ENCODE peak calls at places on chromosome 2, in nine cellular contexts. O is adrenal gland, W is PC-3, L is hepatocyte, I is Peyer's patch, C is brain microvascular endothelial cell, U is lung, T is heart right ventricle, K is body of pancreas. R is an unnamed sample.

GRCh38 chr2:104769096-104769495 is 84.8 kb upstream of the POU3F3 start:
- DNase-seq in C (peak; percentile 81), W (no peak), I (no peak), T (no peak), L (no peak), U (no peak), O (no peak), K (no peak), R (no peak)

GRCh38 chr2:171956135-171956830 is 34.0 kb downstream of the HAT1 start:
- DNase-seq in K (peak; percentile 17), L (no peak), O (no peak), W (no peak), U (no peak), I (no peak), T (no peak), C (no peak), R (no peak)

GRCh38 chr2:235461763-235462414 is 32.0 kb upstream of the AGAP1 start:
- DNase-seq in L (no peak), U (no peak), T (no peak), W (no peak), K (no peak), C (no peak), O (no peak), I (no peak), R (no peak)

GRCh38 chr2:141899740-141900139 is 231.1 kb downstream of the LRP1B start:
- DNase-seq in I (no peak), U (no peak), W (no peak), L (peak; percentile 25), O (no peak), C (no peak), T (no peak), K (no peak), R (no peak)

GRCh38 chr2:71001592-71002570 is 7.2 kb upstream of the TEX261 start:
- DNase-seq in L (peak; percentile 57), I (no peak), W (no peak), T (no peak), C (no peak), K (no peak), U (no peak), O (no peak), R (peak; percentile 6)

GRCh38 chr2:170155022-170155722 is 22.8 kb upstream of the MYO3B start:
- DNase-seq in W (peak; percentile 74), C (peak; percentile 53), U (no peak), K (no peak), O (no peak), T (no peak), L (peak; percentile 41), I (no peak), R (no peak)

GRCh38 chr2:82498777-82499443 is 1960.2 kb downstream of the SUCLG1 start:
- DNase-seq in T (no peak), L (no peak), I (no peak), C (no peak), W (no peak), U (no peak), O (no peak), K (no peak), R (no peak)

GRCh38 chr2:102592601-102593000 is 26.8 kb upstream of the SLC9A2 start:
- DNase-seq in L (peak; percentile 46), C (peak; percentile 38), K (peak; percentile 8), I (no peak), W (peak; percentile 56), T (no peak), U (no peak), O (no peak), R (no peak)

GRCh38 chr2:179412116-179412515 is 147.5 kb upstream of the SESTD1 start:
- DNase-seq in U (no peak), W (peak; percentile 52), K (no peak), O (no peak), T (no peak), L (no peak), C (no peak), I (no peak), R (no peak)

GRCh38 chr2:231364961-231365810 is 30.3 kb upstream of the B3GNT7 start:
- DNase-seq in U (no peak), K (no peak), T (no peak), O (no peak), C (peak; percentile 78), L (peak; percentile 82), I (no peak), W (peak; percentile 98), R (peak; percentile 26)

GRCh38 chr2:98160574-98160973 is 73.6 kb downstream of the VWA3B start:
- DNase-seq in T (peak; percentile 35), I (no peak), K (no peak), W (no peak), L (no peak), U (no peak), C (no peak), O (no peak), R (no peak)

GRCh38 chr2:219176818-219177593 is at the start of gene CNPPD1:
- DNase-seq in K (peak; percentile 89), W (peak; percentile 83), I (peak; percentile 86), C (peak; percentile 31), U (peak; percentile 89), L (peak; percentile 95), O (peak; percentile 91), T (peak; percentile 93), R (peak; percentile 91)

GRCh38 chr2:31535753-31536152 is 45.0 kb downstream of the SRD5A2 start:
- DNase-seq in L (no peak), W (no peak), C (no peak), O (no peak), T (no peak), I (no peak), U (no peak), K (no peak), R (no peak)

GRCh38 chr2:218788529-218789237 is 6.7 kb downstream of the CYP27A1 start:
- DNase-seq in T (no peak), U (no peak), W (no peak), L (no peak), K (no peak), C (no peak), I (no peak), O (no peak), R (no peak)

GRCh38 chr2:24947758-24948157 is 24.0 kb downstream of the DNAJC27 start:
- DNase-seq in I (no peak), W (no peak), C (no peak), U (no peak), O (no peak), K (no peak), L (no peak), T (no peak), R (no peak)
- H3K27ac ChIP-seq in I (no peak overlapping the region), W (no peak overlapping the region), C (no peak overlapping the region), U (no peak overlapping the region), O (no peak overlapping the region), K (no peak overlapping the region), L (no peak overlapping the region), T (no peak overlapping the region), R (no peak overlapping the region)

GRCh38 chr2:110853516-110853915 is 121.1 kb downstream of the ACOXL start:
- DNase-seq in L (peak; percentile 38), O (peak; percentile 26), U (no peak), I (peak; percentile 54), K (peak; percentile 31), W (peak; percentile 50), C (peak; percentile 27), T (no peak), R (no peak)
- TF ChIP-seq CTCF in L (peak; percentile 42), O (peak; percentile 13), U (peak; percentile 15), I (no peak), K (no peak), W (peak; percentile 76), C (peak; percentile 82), T (peak; percentile 33), R (no peak)

GRCh38 chr2:25824718-25825117 is 53.6 kb downstream of the ASXL2 start:
- DNase-seq in K (no peak), W (no peak), C (no peak), O (no peak), I (no peak), L (no peak), T (no peak), U (no peak), R (no peak)

GRCh38 chr2:25825238-25825637 is 53.0 kb downstream of the ASXL2 start:
- DNase-seq in L (no peak), U (no peak), W (no peak), T (no peak), I (no peak), K (no peak), C (no peak), O (no peak), R (no peak)

GRCh38 chr2:25821225-25822056 is 56.8 kb downstream of the ASXL2 start:
- DNase-seq in W (peak; percentile 72), L (no peak), K (no peak), U (no peak), C (peak; percentile 65), O (no peak), I (no peak), T (no peak), R (no peak)

GRCh38 chr2:25824216-25824615 is 54.1 kb downstream of the ASXL2 start:
- DNase-seq in U (no peak), W (no peak), I (no peak), O (no peak), L (no peak), K (no peak), C (no peak), T (no peak), R (no peak)

DNA sequence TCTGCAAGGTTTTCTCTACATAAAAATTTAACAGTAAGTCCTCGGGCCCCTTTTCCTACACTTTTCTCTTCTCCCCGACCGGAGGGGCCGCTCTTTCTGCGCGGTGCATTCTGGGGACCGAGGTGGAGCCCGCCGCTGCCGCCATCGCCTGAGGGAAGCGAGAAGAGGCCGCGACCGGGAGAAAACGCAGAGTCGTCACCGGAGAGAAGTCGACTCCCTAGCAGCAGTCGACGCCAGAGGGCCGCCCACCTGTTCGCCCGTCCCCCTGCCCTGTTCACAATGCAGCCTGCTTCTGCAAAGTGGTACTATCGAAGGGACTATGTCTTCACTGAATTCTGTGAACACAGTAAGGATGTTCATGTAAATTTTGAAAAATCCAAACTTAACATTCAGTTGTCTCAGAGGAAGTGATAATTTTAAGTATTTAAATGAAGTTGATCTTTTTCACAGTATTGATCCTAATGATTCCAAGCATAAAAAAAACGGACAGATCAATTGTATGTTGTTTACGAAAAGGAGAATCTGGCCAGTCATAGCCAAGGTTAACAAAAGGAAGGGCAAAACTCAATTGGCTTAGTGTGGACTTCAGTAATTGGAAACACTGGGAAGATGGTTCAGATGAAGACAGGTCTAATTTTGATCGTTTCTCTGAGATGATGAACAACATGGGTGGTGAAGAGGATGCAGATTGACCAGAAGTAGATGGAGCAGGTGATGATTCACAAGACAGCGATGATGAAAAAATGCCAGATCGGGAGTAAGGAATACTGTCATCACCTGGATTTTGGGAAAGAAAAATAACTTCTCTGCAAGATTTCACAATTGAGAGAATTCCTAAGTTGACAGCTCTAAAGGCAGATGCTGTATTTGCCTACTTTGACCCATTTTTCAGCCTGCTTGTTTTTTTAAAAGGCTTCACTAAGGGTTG is 55.8 kb downstream of the ASXL2 start:
- DNase-seq in T (peak; percentile 35), C (no peak), I (peak; percentile 54), U (peak; percentile 32), L (peak; percentile 26), K (peak; percentile 24), O (peak; percentile 45), W (no peak), R (peak; percentile 40)
- H3K4me3 ChIP-seq in T (no peak overlapping the region), C (peak overlapping the region; percentile 32), I (peak overlapping the region; percentile 26), U (no peak overlapping the region), L (no peak overlapping the region), K (no peak overlapping the region), O (no peak overlapping the region), W (no peak overlapping the region), R (no peak overlapping the region)

DNA sequence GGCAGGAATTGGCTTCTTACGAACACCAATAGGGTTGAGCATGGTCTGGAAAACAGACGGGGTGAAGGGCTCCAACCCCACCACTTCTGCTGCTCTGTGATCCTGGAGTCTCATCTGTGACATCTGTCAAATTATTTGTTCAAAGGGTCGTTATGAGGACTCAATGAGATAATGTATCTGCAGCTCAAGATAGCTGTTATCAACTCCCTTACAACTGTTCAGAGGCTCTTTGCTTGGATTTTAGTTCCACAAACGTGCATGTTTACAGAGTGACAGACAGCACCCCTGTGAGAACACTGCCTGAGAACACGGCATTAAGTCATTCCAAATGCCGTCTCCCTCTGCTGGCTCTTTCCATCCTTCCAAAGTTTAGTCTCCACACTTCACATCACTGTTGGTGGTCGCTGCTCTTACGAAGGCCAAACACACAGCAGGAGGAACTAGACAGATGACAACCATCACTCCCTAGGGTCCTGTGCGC is 220.5 kb downstream of the ANAPC1 start:
- DNase-seq in K (no peak), U (peak; percentile 21), T (no peak), L (peak; percentile 39), I (no peak), O (no peak), W (peak; percentile 20), C (peak; percentile 28), R (no peak)
- H3K27ac ChIP-seq in K (no peak overlapping the region), U (no peak overlapping the region), T (no peak overlapping the region), L (peak overlapping the region; percentile 27), I (peak overlapping the region; percentile 35), O (no peak overlapping the region), W (peak overlapping the region; percentile 97), C (no peak overlapping the region), R (no peak overlapping the region)

R was measured in ovary.